ENCODE peak calls at places on chromosomes 1 and 21, in five cellular contexts. One of them, this sample, is unnamed.

GRCh38 chr1:148289647-148290046 is 137.6 kb upstream of the NBPF11 start:
- DNase-seq in heart left ventricle: no peak
- DNase-seq in uterus: no peak
- DNase-seq in heart right ventricle: no peak
- DNase-seq in stomach: no peak
- DNase-seq in this sample: no peak

GRCh38 chr1:213993929-213994328 is 6.2 kb downstream of the PROX1 start:
- DNase-seq in heart left ventricle: no peak
- DNase-seq in uterus: no peak
- DNase-seq in heart right ventricle: no peak
- DNase-seq in stomach: no peak
- DNase-seq in this sample: peak; percentile 40

GRCh38 chr1:34618381-34618780 is 136.5 kb upstream of the GJB5 start:
- DNase-seq in heart left ventricle: no peak
- DNase-seq in uterus: no peak
- DNase-seq in heart right ventricle: no peak
- DNase-seq in stomach: no peak
- DNase-seq in this sample: no peak

GRCh38 chr1:12528021-12528852 is 89.8 kb downstream of the DHRS3 start:
- DNase-seq in heart left ventricle: no peak
- DNase-seq in uterus: peak; percentile 50
- DNase-seq in heart right ventricle: no peak
- DNase-seq in stomach: peak; percentile 99
- DNase-seq in this sample: peak; percentile 25

GRCh38 chr1:176949033-176949662 is 215.4 kb downstream of the ASTN1 start:
- DNase-seq in heart left ventricle: peak; percentile 60
- DNase-seq in uterus: no peak
- DNase-seq in heart right ventricle: peak; percentile 26
- DNase-seq in stomach: peak; percentile 82
- DNase-seq in this sample: peak; percentile 73

GRCh38 chr1:237152506-237153335 is 110.7 kb downstream of the RYR2 start:
- DNase-seq in heart left ventricle: no peak
- DNase-seq in uterus: no peak
- DNase-seq in heart right ventricle: no peak
- DNase-seq in stomach: no peak
- DNase-seq in this sample: no peak

GRCh38 chr1:55580845-55581332 is 365.7 kb upstream of the USP24 start:
- DNase-seq in heart left ventricle: no peak
- DNase-seq in uterus: peak; percentile 77
- DNase-seq in heart right ventricle: no peak
- DNase-seq in stomach: no peak
- DNase-seq in this sample: no peak

GRCh38 chr1:201737350-201738060 is 91.5 kb upstream of the IPO9 start:
- DNase-seq in heart left ventricle: peak; percentile 81
- DNase-seq in uterus: peak; percentile 58
- DNase-seq in heart right ventricle: peak; percentile 80
- DNase-seq in stomach: no peak
- DNase-seq in this sample: peak; percentile 76

GRCh38 chr1:24898909-24899439 is 31.1 kb downstream of the RUNX3 start:
- DNase-seq in heart left ventricle: no peak
- DNase-seq in uterus: no peak
- DNase-seq in heart right ventricle: no peak
- DNase-seq in stomach: peak; percentile 9
- DNase-seq in this sample: peak; percentile 36

GRCh38 chr1:235557495-235557894 is 53.2 kb upstream of the B3GALNT2 start:
- DNase-seq in heart left ventricle: no peak
- DNase-seq in uterus: no peak
- DNase-seq in heart right ventricle: no peak
- DNase-seq in stomach: no peak
- DNase-seq in this sample: peak; percentile 72

GRCh38 chr1:70140894-70141293 is 64.5 kb downstream of the LRRC40 start:
- DNase-seq in heart left ventricle: no peak
- DNase-seq in uterus: no peak
- DNase-seq in heart right ventricle: no peak
- DNase-seq in stomach: no peak
- DNase-seq in this sample: no peak

GRCh38 chr1:119159096-119159495 is 18.6 kb upstream of the WARS2 start:
- DNase-seq in heart left ventricle: no peak
- DNase-seq in uterus: no peak
- DNase-seq in heart right ventricle: no peak
- DNase-seq in stomach: no peak
- DNase-seq in this sample: no peak

GRCh38 chr1:206447792-206448191 is 22.5 kb upstream of the IKBKE start:
- DNase-seq in heart left ventricle: no peak
- DNase-seq in uterus: no peak
- DNase-seq in heart right ventricle: no peak
- DNase-seq in stomach: no peak
- DNase-seq in this sample: no peak

GRCh38 chr1:44604167-44604955 is 69.9 kb downstream of the TMEM53 start:
- DNase-seq in heart left ventricle: no peak
- DNase-seq in uterus: no peak
- DNase-seq in heart right ventricle: no peak
- DNase-seq in stomach: no peak
- DNase-seq in this sample: no peak

GRCh38 chr21:15749868-15750174 is 20.0 kb downstream of the USP25 start:
- DNase-seq in heart left ventricle: no peak
- DNase-seq in uterus: no peak
- DNase-seq in heart right ventricle: no peak
- DNase-seq in stomach: no peak
- DNase-seq in this sample: no peak

GRCh38 chr1:10561497-10561896 is 86.7 kb downstream of the PEX14 start:
- DNase-seq in heart left ventricle: no peak
- DNase-seq in uterus: no peak
- DNase-seq in heart right ventricle: no peak
- DNase-seq in stomach: no peak
- DNase-seq in this sample: no peak

GRCh38 chr1:43452789-43453441 is 816 bp downstream of the HYI start:
- DNase-seq in heart left ventricle: peak; percentile 56
- DNase-seq in uterus: peak; percentile 60
- DNase-seq in heart right ventricle: no peak
- DNase-seq in stomach: peak; percentile 49
- DNase-seq in this sample: peak; percentile 89

GRCh38 chr1:231590453-231591198 is 36.0 kb upstream of the DISC1 start:
- DNase-seq in heart left ventricle: no peak
- DNase-seq in uterus: peak; percentile 41
- DNase-seq in heart right ventricle: peak; percentile 49
- DNase-seq in stomach: peak; percentile 48
- DNase-seq in this sample: peak; percentile 65

GRCh38 chr1:184531296-184531695 is 144.5 kb downstream of the C1orf21 start:
- DNase-seq in heart left ventricle: no peak
- DNase-seq in uterus: no peak
- DNase-seq in heart right ventricle: no peak
- DNase-seq in stomach: no peak
- DNase-seq in this sample: no peak

DNA sequence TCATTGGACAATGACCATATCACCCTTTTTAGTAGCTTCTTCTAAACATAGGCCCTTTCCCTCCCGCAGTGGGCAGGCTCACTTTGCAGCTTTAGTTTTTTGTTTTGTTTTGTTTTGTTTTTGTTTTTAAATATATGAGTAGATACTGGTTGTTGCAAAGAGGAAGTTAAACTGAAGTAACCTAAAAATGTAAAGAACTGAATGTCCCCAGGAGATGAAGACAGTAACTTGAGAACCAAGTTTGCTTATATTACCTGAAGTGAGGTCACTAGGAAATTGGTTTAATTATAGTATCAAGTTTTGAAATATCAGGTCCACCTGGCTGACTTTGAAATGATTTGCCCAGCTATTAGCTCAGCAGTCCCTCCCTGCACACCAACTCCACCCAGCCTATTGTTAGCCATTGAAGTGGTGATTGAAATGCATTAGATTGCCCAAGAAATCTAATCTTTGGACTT is 18.2 kb downstream of the SMAP2 start:
- DNase-seq in heart left ventricle: no peak
- DNase-seq in uterus: no peak
- DNase-seq in heart right ventricle: no peak
- DNase-seq in stomach: peak; percentile 50
- DNase-seq in this sample: no peak
- H3K36me3 ChIP-seq in heart left ventricle: no peaks in the 10 kb centered on the region
- H3K36me3 ChIP-seq in uterus: no peaks in the 10 kb centered on the region
- H3K36me3 ChIP-seq in heart right ventricle: no peaks in the 10 kb centered on the region
- H3K36me3 ChIP-seq in stomach: peaks cover 8% of the 10 kb centered on the region
- H3K36me3 ChIP-seq in this sample: no peaks in the 10 kb centered on the region

DNA sequence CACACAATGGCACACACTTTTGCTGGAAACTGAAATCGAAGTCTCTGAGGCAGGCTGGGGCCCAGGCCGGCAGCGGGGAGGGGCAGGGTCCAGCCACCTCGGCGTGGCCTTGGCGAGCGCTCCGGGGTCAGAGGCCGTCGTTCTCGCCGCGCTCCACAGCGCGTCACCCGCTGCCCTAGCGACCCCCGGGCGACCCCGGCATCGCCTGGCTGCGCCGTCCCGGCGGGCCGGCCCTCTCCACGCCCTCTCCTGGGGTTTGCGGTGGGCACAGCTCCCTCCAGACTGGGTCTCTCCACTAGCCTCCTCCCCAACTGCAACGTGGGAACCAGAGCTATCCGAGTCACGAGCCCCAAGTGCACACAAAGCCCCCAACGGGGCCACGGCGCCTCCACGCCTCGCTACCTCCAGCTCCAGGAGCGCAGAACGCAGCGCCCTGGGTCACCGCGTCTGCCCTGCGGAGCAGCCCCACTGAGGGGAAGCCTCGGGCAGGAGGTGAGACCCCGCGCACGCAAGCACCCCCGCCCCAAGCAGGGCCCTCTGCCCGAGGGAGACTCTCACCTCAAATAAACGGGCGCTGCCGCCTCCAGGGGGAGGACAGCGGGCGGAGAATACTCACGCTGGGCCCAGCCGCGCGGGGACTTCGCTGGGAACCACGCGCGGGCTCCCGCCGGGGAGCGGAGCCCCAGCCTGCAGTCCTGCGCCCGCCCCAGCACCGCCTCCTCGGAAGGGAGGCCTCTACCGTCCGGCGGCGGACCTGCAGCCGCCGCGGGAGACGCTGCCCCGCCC is 134.0 kb upstream of the BARHL2 start:
- DNase-seq in heart left ventricle: peak; percentile 90
- DNase-seq in uterus: peak; percentile 76
- DNase-seq in heart right ventricle: peak; percentile 78
- DNase-seq in stomach: peak; percentile 82
- DNase-seq in this sample: peak; percentile 95
- H3K4me3 ChIP-seq in heart left ventricle: peak overlapping the region; percentile 87
- H3K4me3 ChIP-seq in uterus: peak overlapping the region; percentile 90
- H3K4me3 ChIP-seq in heart right ventricle: peak overlapping the region; percentile 96
- H3K4me3 ChIP-seq in stomach: peak overlapping the region; percentile 74
- H3K4me3 ChIP-seq in this sample: peak overlapping the region; percentile 75

DNA sequence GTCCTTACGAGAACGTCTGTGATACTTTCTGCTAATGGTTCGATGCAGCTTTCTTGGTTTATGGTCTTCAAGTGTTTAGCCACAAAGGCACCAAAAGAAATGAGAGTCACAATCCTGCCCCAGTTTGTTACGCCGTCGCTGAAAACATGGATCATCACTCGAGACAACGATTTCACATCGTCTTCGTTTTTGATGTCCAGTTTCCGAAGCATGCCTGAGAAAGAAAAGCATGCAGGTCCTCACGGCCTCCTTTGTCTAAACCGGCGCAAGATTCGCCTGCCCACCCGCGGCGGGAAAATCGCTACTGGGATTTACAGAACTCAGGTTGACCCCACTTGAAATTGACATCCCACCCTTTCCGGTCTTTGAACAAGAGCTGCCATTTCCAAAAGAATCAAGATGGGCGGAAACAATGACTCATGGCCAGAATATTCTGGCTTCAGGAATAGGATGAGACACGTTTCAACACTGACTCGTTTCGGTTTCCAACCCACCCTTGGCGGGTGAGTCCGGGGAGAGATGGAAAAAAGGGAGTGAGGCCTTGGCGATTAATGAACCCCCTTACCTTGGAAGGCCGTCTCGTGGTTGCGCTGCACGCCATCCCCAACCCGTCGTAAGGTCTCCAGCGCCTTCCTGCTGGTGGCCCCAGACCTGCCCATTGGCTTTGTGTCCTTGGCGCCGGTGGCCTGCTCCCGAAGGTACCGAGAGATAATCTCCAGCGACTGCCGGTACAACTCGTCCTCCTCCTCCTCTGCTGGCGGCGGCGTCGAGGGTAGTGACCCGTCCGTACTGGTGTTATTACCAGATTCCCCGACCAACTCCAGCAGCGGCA is 916 bp downstream of the MCL1 start:
- DNase-seq in heart left ventricle: no peak
- DNase-seq in uterus: peak; percentile 82
- DNase-seq in heart right ventricle: peak; percentile 88
- DNase-seq in stomach: no peak
- DNase-seq in this sample: no peak
- H3K36me3 ChIP-seq in heart left ventricle: peaks cover 41% of the 10 kb centered on the region
- H3K36me3 ChIP-seq in uterus: no peaks in the 10 kb centered on the region
- H3K36me3 ChIP-seq in heart right ventricle: no peaks in the 10 kb centered on the region
- H3K36me3 ChIP-seq in stomach: peaks cover 43% of the 10 kb centered on the region
- H3K36me3 ChIP-seq in this sample: peaks cover 28% of the 10 kb centered on the region

GRCh38 chr1:233006582-233006981 is 56.2 kb downstream of the NTPCR start:
- DNase-seq in heart left ventricle: no peak
- DNase-seq in uterus: no peak
- DNase-seq in heart right ventricle: no peak
- DNase-seq in stomach: no peak
- DNase-seq in this sample: no peak

GRCh38 chr1:233010164-233010563 is 59.8 kb downstream of the NTPCR start:
- DNase-seq in heart left ventricle: no peak
- DNase-seq in uterus: no peak
- DNase-seq in heart right ventricle: no peak
- DNase-seq in stomach: no peak
- DNase-seq in this sample: no peak

GRCh38 chr1:232999960-233000625 is 49.7 kb downstream of the NTPCR start:
- DNase-seq in heart left ventricle: peak; percentile 68
- DNase-seq in uterus: no peak
- DNase-seq in heart right ventricle: peak; percentile 36
- DNase-seq in stomach: no peak
- DNase-seq in this sample: no peak

GRCh38 chr1:233006108-233006507 is 55.7 kb downstream of the NTPCR start:
- DNase-seq in heart left ventricle: no peak
- DNase-seq in uterus: no peak
- DNase-seq in heart right ventricle: no peak
- DNase-seq in stomach: no peak
- DNase-seq in this sample: no peak

DNA sequence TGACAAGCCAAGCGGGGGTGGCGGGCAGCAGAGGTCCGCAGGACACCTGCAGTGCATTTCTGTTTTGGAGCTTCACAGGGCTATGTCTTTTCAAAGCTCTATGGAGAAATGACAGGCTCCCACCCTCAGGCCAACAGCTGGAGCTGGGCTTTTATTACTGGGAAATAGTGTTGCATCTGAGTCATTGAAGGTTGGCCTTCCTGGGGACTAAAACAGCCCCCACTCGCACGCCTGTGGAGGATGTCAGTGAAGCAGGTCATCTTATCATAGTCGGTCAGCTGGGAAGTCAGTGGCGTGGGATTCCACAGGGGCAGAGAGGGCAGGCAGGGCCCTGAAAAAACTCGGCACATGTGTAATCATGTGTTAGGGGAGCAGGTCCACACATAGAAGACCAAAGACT is 55.3 kb downstream of the NTPCR start:
- DNase-seq in heart left ventricle: no peak
- DNase-seq in uterus: no peak
- DNase-seq in heart right ventricle: no peak
- DNase-seq in stomach: no peak
- DNase-seq in this sample: no peak
- H3K4me3 ChIP-seq in heart left ventricle: no peak overlapping the region
- H3K4me3 ChIP-seq in uterus: no peak overlapping the region
- H3K4me3 ChIP-seq in heart right ventricle: no peak overlapping the region
- H3K4me3 ChIP-seq in stomach: no peak overlapping the region
- H3K4me3 ChIP-seq in this sample: no peak overlapping the region